ENCODE peak calls at places on chromosomes 1 and 21, in eight cellular contexts. G, Y, O, F, C, W, D and U are unnamed samples.

GRCh38 chr21:15004721-15005370 is 60.0 kb downstream of the NRIP1 start:
- DNase-seq in G (no peak), Y (no peak), O (no peak), F (no peak), C (no peak), W (no peak), D (no peak), U (no peak)

GRCh38 chr21:31235671-31236450 is 108.2 kb downstream of the TIAM1 start:
- DNase-seq in G (no peak), Y (no peak), O (peak), F (peak), C (peak), W (no peak), D (no peak), U (peak)

GRCh38 chr1:10796029-10796944 is at the start of gene CASZ1:
- DNase-seq in G (peak), Y (no peak), O (peak), F (peak), C (no peak), W (peak), D (no peak), U (peak)

GRCh38 chr1:25117233-25117823 is 115.0 kb downstream of the SYF2 start:
- DNase-seq in G (no peak), Y (no peak), O (no peak), F (peak), C (peak), W (peak), D (no peak), U (no peak)

GRCh38 chr1:181131255-181131901 is 42.9 kb downstream of the IER5 start:
- DNase-seq in G (no peak), Y (peak), O (no peak), F (no peak), C (no peak), W (no peak), D (no peak), U (no peak)

GRCh38 chr1:29668761-29669487 is 432.6 kb downstream of the PTPRU start:
- DNase-seq in G (no peak), Y (no peak), O (no peak), F (no peak), C (peak), W (no peak), D (no peak), U (no peak)

GRCh38 chr1:54255026-54255425 is 55.1 kb downstream of the MRPL37 start:
- DNase-seq in G (no peak), Y (no peak), O (no peak), F (no peak), C (no peak), W (no peak), D (no peak), U (no peak)

GRCh38 chr1:79716481-79716880 is 710.0 kb upstream of the ADGRL4 start:
- DNase-seq in G (no peak), Y (no peak), O (peak), F (no peak), C (no peak), W (peak), D (no peak), U (peak)

GRCh38 chr1:205709059-205709398 is 28.7 kb upstream of the SLC45A3 start:
- DNase-seq in G (no peak), Y (no peak), O (peak), F (peak), C (no peak), W (no peak), D (no peak), U (peak)

GRCh38 chr21:33991091-33991490 is 75.5 kb upstream of the ATP5PO start:
- DNase-seq in G (no peak), Y (no peak), O (no peak), F (no peak), C (no peak), W (no peak), D (no peak), U (no peak)

GRCh38 chr21:38903578-38904193 is 98.0 kb downstream of the ETS2 start:
- DNase-seq in G (no peak), Y (no peak), O (no peak), F (no peak), C (no peak), W (no peak), D (no peak), U (no peak)